ENCODE peak calls at places on chromosomes 7 and 10, in nine cellular contexts. I, Q, T, J, R, C, G, V and H are unnamed samples.

GRCh38 chr7:1323178-1324027 is 90.7 kb downstream of the UNCX start:
- DNase-seq in V (no peak), G (peak; percentile 47), T (no peak), Q (no peak), J (no peak), R (no peak), I (no peak), C (no peak), H (no peak)

GRCh38 chr7:35286422-35286821 is 32.5 kb upstream of the TBX20 start:
- DNase-seq in I (peak; percentile 40), R (no peak), C (no peak), Q (no peak), V (no peak), G (no peak), J (no peak), T (no peak), H (no peak)

GRCh38 chr7:114085313-114085591 is 166.4 kb upstream of the PPP1R3A start:
- DNase-seq in R (no peak), Q (no peak), C (no peak), I (no peak), G (no peak), J (peak; percentile 60), V (no peak), T (no peak), H (no peak)

GRCh38 chr7:107069457-107069856 is 25.0 kb downstream of the PRKAR2B start:
- DNase-seq in T (no peak), I (no peak), R (no peak), V (no peak), Q (no peak), J (no peak), C (no peak), G (no peak), H (no peak)

GRCh38 chr10:96570512-96570911 is 16.3 kb downstream of the TM9SF3 start:
- DNase-seq in T (no peak), V (no peak), J (no peak), G (no peak), R (no peak), Q (no peak), I (no peak), C (no peak), H (no peak)

GRCh38 chr10:21317902-21318301 is 207.6 kb downstream of the SKIDA1 start:
- DNase-seq in J (no peak), V (no peak), Q (no peak), I (no peak), C (no peak), R (no peak), G (no peak), T (no peak), H (no peak)

GRCh38 chr10:116912162-116912561 is 62.9 kb downstream of the ENO4 start:
- DNase-seq in G (no peak), V (no peak), T (no peak), Q (no peak), R (no peak), I (no peak), C (no peak), J (no peak), H (no peak)

GRCh38 chr7:101153969-101154692 is at the start of gene AP1S1:
- DNase-seq in Q (peak; percentile 87), V (peak; percentile 73), R (peak; percentile 92), T (peak; percentile 96), G (peak; percentile 100), I (peak; percentile 83), C (peak; percentile 99), J (peak; percentile 94), H (peak; percentile 85)

GRCh38 chr7:956031-956430 is 1.6 kb upstream of the ADAP1 start:
- DNase-seq in I (no peak), Q (no peak), T (no peak), V (no peak), G (no peak), R (no peak), J (no peak), C (no peak), H (no peak)

GRCh38 chr10:132129431-132129830 is 57.3 kb upstream of the DPYSL4 start:
- DNase-seq in T (no peak), R (no peak), V (no peak), Q (no peak), J (no peak), G (peak; percentile 41), C (no peak), I (no peak), H (no peak)

GRCh38 chr7:151498495-151498894 is 21.2 kb downstream of the RHEB start:
- DNase-seq in G (no peak), V (no peak), J (no peak), R (no peak), I (no peak), C (no peak), T (no peak), Q (no peak), H (no peak)

GRCh38 chr10:18658992-18659783 is at the start of gene ARL5B:
- DNase-seq in V (peak; percentile 30), J (peak; percentile 98), Q (peak; percentile 92), I (peak; percentile 86), G (peak; percentile 97), R (peak; percentile 97), C (peak; percentile 99), T (peak; percentile 89), H (peak; percentile 98)

GRCh38 chr10:84908491-84908890 is 580.1 kb downstream of the CCSER2 start:
- DNase-seq in V (no peak), C (no peak), I (no peak), R (no peak), T (no peak), J (no peak), Q (no peak), G (no peak), H (no peak)

GRCh38 chr7:27123021-27123476 is 7.5 kb downstream of the HOXA4 start:
- DNase-seq in R (no peak), T (no peak), C (no peak), I (no peak), V (no peak), Q (no peak), J (no peak), G (no peak), H (no peak)

GRCh38 chr7:105202561-105203130 is 186.1 kb downstream of the SRPK2 start:
- DNase-seq in C (no peak), I (no peak), J (no peak), G (no peak), Q (no peak), R (no peak), V (peak; percentile 34), T (no peak), H (no peak)

GRCh38 chr10:113539789-113540188 is 13.1 kb upstream of the HABP2 start:
- DNase-seq in V (no peak), C (peak; percentile 59), T (no peak), R (no peak), J (no peak), I (no peak), G (no peak), Q (no peak), H (no peak)

GRCh38 chr7:70165477-70166170 is 567.3 kb downstream of the AUTS2 start:
- DNase-seq in I (no peak), T (no peak), R (no peak), J (no peak), Q (no peak), G (no peak), C (no peak), V (no peak), H (no peak)

GRCh38 chr10:5297996-5298395 is 66.8 kb upstream of the UCN3 start:
- DNase-seq in Q (no peak), G (no peak), R (no peak), T (no peak), C (no peak), V (no peak), I (no peak), J (no peak), H (no peak)

GRCh38 chr7:130853503-130854279 is 119.7 kb upstream of the KLF14 start:
- DNase-seq in V (no peak), R (no peak), J (no peak), Q (no peak), C (no peak), I (peak; percentile 97), T (no peak), G (no peak), H (no peak)

GRCh38 chr7:30469303-30469702 is 9.3 kb downstream of the NOD1 start:
- DNase-seq in V (no peak), I (no peak), G (peak; percentile 85), Q (no peak), R (no peak), T (no peak), J (no peak), C (peak; percentile 90), H (peak; percentile 96)

GRCh38 chr10:36114141-36114540 is 472.0 kb upstream of the FZD8 start:
- DNase-seq in T (no peak), Q (no peak), J (no peak), V (no peak), C (no peak), R (no peak), I (no peak), G (no peak), H (no peak)

GRCh38 chr10:23157691-23158369 is 34.3 kb upstream of the PTF1A start:
- DNase-seq in J (no peak), I (no peak), C (peak; percentile 60), R (no peak), V (no peak), T (peak; percentile 36), G (peak; percentile 74), Q (no peak), H (no peak)

GRCh38 chr10:112475565-112476233 is 28.7 kb downstream of the VTI1A start:
- DNase-seq in Q (no peak), I (no peak), T (no peak), G (no peak), R (no peak), J (no peak), C (no peak), V (no peak), H (no peak)

GRCh38 chr10:99382181-99382580 is 48.2 kb downstream of the GOT1 start:
- DNase-seq in G (no peak), I (no peak), R (no peak), C (no peak), J (no peak), T (no peak), V (no peak), Q (no peak), H (no peak)

GRCh38 chr7:150365673-150366398 is 2.8 kb upstream of the REPIN1 start:
- DNase-seq in V (no peak), T (no peak), I (peak; percentile 80), G (peak; percentile 6), C (no peak), J (no peak), Q (no peak), R (no peak), H (no peak)

GRCh38 chr10:48450811-48451466 is 144.5 kb downstream of the MAPK8 start:
- DNase-seq in G (no peak), I (no peak), Q (no peak), C (no peak), R (no peak), V (no peak), J (no peak), T (no peak), H (peak; percentile 42)

GRCh38 chr10:6239213-6239991 is 36.7 kb downstream of the PFKFB3 start:
- DNase-seq in T (no peak), J (no peak), V (no peak), R (no peak), C (peak; percentile 16), G (no peak), Q (no peak), I (peak; percentile 94), H (no peak)

GRCh38 chr10:72455889-72456588 is 101.3 kb upstream of the DNAJB12 start:
- DNase-seq in Q (no peak), R (no peak), J (no peak), G (peak; percentile 64), V (no peak), T (no peak), I (no peak), C (peak; percentile 65), H (no peak)

GRCh38 chr7:27101906-27102577 is 441 bp downstream of the HOXA2 start:
- DNase-seq in J (no peak), R (no peak), I (no peak), T (no peak), C (peak; percentile 77), V (no peak), Q (no peak), G (peak; percentile 59), H (no peak)

GRCh38 chr7:110130669-110131068 is 960.3 kb upstream of the LRRN3 start:
- DNase-seq in I (no peak), C (no peak), T (no peak), G (no peak), V (peak; percentile 25), Q (no peak), J (no peak), R (no peak), H (no peak)

GRCh38 chr10:80453715-80454525 is at the start of gene TSPAN14:
- DNase-seq in T (peak; percentile 69), R (peak; percentile 60), J (peak; percentile 95), C (peak; percentile 92), I (peak; percentile 64), Q (peak; percentile 58), V (no peak), G (peak; percentile 94), H (peak; percentile 85)